ENCODE peak calls at places on chromosomes 6 and 20, in eight cellular contexts. K, V, E, M, P, C, T and F are unnamed samples. For H3K36me3, the result is how much of the 10 kb centered on the place peaks cover.

GRCh38 chr6:96917098-96917497 is 7.4 kb upstream of the KLHL32 start:
- DNase-seq in K (no peak), V (no peak), E (no peak), M (no peak), P (no peak), C (no peak), T (no peak), F (no peak)

GRCh38 chr6:48658910-48659309 is 547.9 kb upstream of the PTCHD4 start:
- DNase-seq in K (no peak), V (no peak), E (no peak), M (no peak), P (no peak), C (no peak), T (no peak), F (no peak)

GRCh38 chr6:42021847-42022754 is 28.2 kb upstream of the TAF8 start:
- DNase-seq in K (peak), V (no peak), E (no peak), M (no peak), P (no peak), C (no peak), T (no peak), F (no peak)

GRCh38 chr6:132813173-132813856 is 1.1 kb upstream of the RPS12 start:
- DNase-seq in K (peak), V (peak), E (peak), M (peak), P (peak), C (peak), T (no peak), F (peak)

GRCh38 chr6:105836889-105837288 is 249.2 kb upstream of the PRDM1 start:
- DNase-seq in K (no peak), V (no peak), E (no peak), M (no peak), P (no peak), C (no peak), T (no peak), F (no peak)

GRCh38 chr6:137013738-137014602 is 30.8 kb downstream of the IL20RA start:
- DNase-seq in K (peak), V (peak), E (no peak), M (no peak), P (peak), C (peak), T (no peak), F (no peak)

GRCh38 chr20:9015984-9016324 is 52.9 kb upstream of the PLCB4 start:
- DNase-seq in K (peak), V (peak), E (no peak), M (peak), P (no peak), C (no peak), T (no peak), F (no peak)

GRCh38 chr6:3253597-3253961 is 5.2 kb upstream of the PSMG4 start:
- DNase-seq in K (no peak), V (no peak), E (no peak), M (no peak), P (no peak), C (no peak), T (no peak), F (no peak)

GRCh38 chr20:63054103-63054474 is 47.3 kb upstream of the BHLHE23 start:
- DNase-seq in K (no peak), V (no peak), E (peak), M (no peak), P (no peak), C (no peak), T (no peak), F (no peak)

GRCh38 chr20:25226433-25227316 is 21.2 kb upstream of the PYGB start:
- DNase-seq in K (no peak), V (no peak), E (peak), M (no peak), P (no peak), C (peak), T (no peak), F (peak)

GRCh38 chr6:90941885-90942284 is 355.0 kb upstream of the MAP3K7 start:
- DNase-seq in K (no peak), V (no peak), E (no peak), M (no peak), P (no peak), C (no peak), T (no peak), F (no peak)

GRCh38 chr6:156533860-156534580 is 243.2 kb upstream of the ARID1B start:
- DNase-seq in K (no peak), V (peak), E (no peak), M (no peak), P (no peak), C (no peak), T (no peak), F (no peak)

GRCh38 chr6:13848553-13849150 is 34.3 kb upstream of the MCUR1 start:
- DNase-seq in K (no peak), V (no peak), E (no peak), M (no peak), P (peak), C (no peak), T (no peak), F (no peak)

GRCh38 chr6:137097057-137097456 is 52.3 kb upstream of the IL20RA start:
- DNase-seq in K (no peak), V (no peak), E (no peak), M (no peak), P (no peak), C (no peak), T (no peak), F (no peak)

GRCh38 chr6:108518714-108519576 is 41.8 kb upstream of the FOXO3 start:
- DNase-seq in K (peak), V (peak), E (no peak), M (peak), P (no peak), C (no peak), T (no peak), F (no peak)

GRCh38 chr20:58438970-58439808 is 50.2 kb downstream of the VAPB start:
- DNase-seq in K (no peak), V (no peak), E (no peak), M (no peak), P (no peak), C (no peak), T (no peak), F (no peak)

GRCh38 chr20:36384022-36384619 is 78.0 kb downstream of the DLGAP4 start:
- DNase-seq in K (peak), V (peak), E (no peak), M (peak), P (peak), C (no peak), T (no peak), F (no peak)

GRCh38 chr6:38021029-38021428 is 201.5 kb downstream of the ZFAND3 start:
- DNase-seq in K (no peak), V (no peak), E (no peak), M (no peak), P (no peak), C (no peak), T (no peak), F (no peak)

GRCh38 chr6:14459315-14459714 is 341.7 kb downstream of the CD83 start:
- DNase-seq in K (no peak), V (no peak), E (no peak), M (no peak), P (no peak), C (no peak), T (no peak), F (no peak)

GRCh38 chr6:43572015-43572414 is 3.8 kb downstream of the XPO5 start:
- DNase-seq in K (no peak), V (no peak), E (no peak), M (no peak), P (no peak), C (no peak), T (no peak), F (no peak)

GRCh38 chr6:43575772-43576551 is at the start of the genes POLH and XPO5:
- DNase-seq in K (peak), V (peak), E (peak), M (peak), P (peak), C (peak), T (peak), F (peak)

GRCh38 chr6:43575105-43575771 is 600 bp downstream of the XPO5 start:
- DNase-seq in K (peak), V (peak), E (peak), M (peak), P (peak), C (no peak), T (no peak), F (no peak)

DNA sequence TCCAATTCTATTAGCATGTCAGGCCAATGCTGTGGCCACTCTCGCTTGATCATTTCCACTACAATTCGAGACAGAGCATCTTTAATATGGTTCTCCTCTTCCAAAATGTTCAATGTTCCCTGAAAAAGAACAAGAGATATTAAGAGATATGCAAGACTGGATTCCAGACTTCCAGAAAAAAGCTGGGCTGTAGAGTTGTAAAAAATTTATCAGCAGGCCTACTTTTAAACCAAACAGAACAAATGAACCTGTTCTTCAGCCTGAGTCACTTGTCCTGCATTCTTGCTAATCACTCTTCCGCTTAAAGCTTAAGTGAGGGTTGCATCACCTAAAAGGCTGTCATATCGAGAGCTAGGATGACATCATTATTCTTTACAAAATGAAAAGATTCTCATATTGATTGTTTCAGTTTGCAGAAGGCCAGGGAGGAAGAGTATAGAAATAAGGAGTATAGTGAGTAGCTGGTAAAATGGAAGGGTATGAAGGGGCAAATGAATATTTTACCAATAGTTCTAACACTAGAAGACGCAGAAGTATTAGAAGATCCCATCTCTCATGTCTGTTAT is 4.9 kb downstream of the XPO5 start:
- DNase-seq in K (no peak), V (no peak), E (no peak), M (no peak), P (no peak), C (no peak), T (no peak), F (no peak)
- H3K36me3 ChIP-seq in K (half or more), V (under half), E (half or more), M (half or more), P (under half), C (under half), T (half or more), F (under half)

GRCh38 chr6:73309784-73310502 is 44.1 kb downstream of the DPPA5 start:
- DNase-seq in K (peak), V (peak), E (peak), M (peak), P (peak), C (peak), T (no peak), F (no peak)
- H3K27ac ChIP-seq in K (no peak), V (no peak), E (peak), M (no peak), P (no peak), C (peak), T (no peak), F (no peak)

DNA sequence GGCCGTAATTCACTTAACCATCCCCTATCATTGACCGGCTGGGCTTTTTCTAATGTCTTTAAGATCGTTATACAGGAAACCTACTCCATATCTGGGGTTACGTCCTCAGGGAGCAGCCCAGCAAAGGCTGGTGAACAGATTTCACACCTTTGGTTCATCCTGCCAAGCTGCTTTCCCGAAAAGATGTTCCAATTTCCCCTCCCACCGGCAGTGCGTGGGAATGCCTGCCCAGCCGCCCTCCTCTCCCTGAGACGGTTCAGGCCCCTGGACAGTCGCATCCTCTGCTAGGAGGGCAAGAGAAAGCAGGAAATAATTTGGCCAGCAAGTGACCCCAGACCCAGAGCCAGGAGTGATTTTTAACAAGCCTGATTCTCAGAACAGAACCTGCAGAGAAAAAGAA is 16.3 kb downstream of the SIRPA start:
- DNase-seq in K (no peak), V (no peak), E (no peak), M (no peak), P (no peak), C (no peak), T (no peak), F (no peak)
- H3K36me3 ChIP-seq in K (under half), V (under half), E (under half), M (under half), P (under half), C (under half), T (under half), F (under half)

GRCh38 chr20:49136817-49137571 is 51.1 kb downstream of the STAU1 start:
- DNase-seq in K (no peak), V (no peak), E (no peak), M (no peak), P (no peak), C (no peak), T (no peak), F (no peak)

GRCh38 chr20:49140411-49140810 is 47.7 kb downstream of the STAU1 start:
- DNase-seq in K (no peak), V (no peak), E (no peak), M (no peak), P (no peak), C (no peak), T (no peak), F (no peak)

GRCh38 chr20:49140834-49141233 is 47.3 kb downstream of the STAU1 start:
- DNase-seq in K (no peak), V (no peak), E (no peak), M (no peak), P (no peak), C (no peak), T (no peak), F (no peak)

GRCh38 chr20:49133571-49133970 is 54.6 kb downstream of the STAU1 start:
- DNase-seq in K (peak), V (no peak), E (no peak), M (no peak), P (no peak), C (no peak), T (no peak), F (no peak)

DNA sequence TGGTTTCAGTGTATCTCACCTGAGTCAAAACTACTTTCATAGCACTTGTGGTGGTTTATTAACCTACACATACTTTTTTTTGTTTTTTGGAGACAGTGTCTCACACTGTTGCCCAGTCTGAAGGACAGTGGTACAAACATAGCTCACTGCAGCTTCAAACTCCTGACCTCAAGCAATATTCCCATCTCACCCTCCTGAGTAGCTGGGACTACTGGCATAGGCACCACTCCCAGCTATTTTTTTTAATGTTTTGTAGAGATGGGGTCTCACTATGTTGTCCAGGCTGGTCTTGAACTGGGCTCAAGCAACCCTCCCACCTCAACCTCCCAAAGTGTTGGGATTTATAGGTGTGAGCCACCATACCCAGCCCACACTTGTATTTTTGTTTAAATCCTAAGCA is 49.7 kb downstream of the STAU1 start:
- DNase-seq in K (no peak), V (no peak), E (no peak), M (no peak), P (no peak), C (no peak), T (no peak), F (no peak)
- H3K27ac ChIP-seq in K (no peak), V (no peak), E (no peak), M (no peak), P (no peak), C (no peak), T (no peak), F (no peak)

DNA sequence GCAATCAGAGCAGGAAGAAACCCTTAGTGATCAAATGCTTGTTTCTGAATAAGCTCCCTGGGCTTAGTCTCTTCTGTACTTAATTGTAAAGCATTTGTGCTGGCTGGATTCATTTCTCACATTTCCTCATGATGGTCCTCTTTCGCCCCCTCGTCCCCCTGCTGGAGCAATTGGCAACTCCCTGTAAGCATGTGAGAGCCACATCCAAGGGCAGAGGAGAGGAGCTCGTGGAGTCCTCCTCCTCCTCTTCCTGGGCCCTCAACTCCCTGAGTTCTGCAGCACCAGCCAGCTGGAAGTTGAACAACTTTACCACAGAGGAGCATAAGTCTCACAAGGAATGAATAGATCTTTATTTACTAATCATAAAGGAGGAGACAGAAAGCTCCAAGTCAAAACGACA is 12.6 kb downstream of the ANKEF1 start:
- DNase-seq in K (peak), V (peak), E (no peak), M (peak), P (peak), C (no peak), T (no peak), F (no peak)
- H3K36me3 ChIP-seq in K (under half), V (under half), E (under half), M (under half), P (under half), C (under half), T (under half), F (under half)

DNA sequence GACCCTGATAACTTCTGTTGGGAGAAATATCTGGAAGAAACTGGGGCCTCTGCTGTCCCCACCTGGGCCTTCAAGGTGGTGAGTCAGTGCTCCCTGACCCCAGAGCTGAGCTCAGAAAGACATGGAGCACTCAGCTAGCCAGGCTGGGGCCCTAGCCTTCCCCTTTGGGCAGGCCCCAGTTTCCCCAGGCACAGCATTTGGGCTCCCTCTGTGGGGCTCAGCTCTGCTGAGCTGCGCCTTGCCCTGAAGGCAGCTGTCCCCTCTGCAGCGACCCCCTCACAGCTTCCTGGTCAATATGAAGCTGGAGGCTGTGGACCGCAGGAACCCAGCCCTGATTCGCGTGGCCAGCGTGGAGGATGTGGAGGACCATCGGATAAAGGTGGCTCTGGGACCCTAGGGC is 24.8 kb upstream of the SGK2 start:
- DNase-seq in K (no peak), V (no peak), E (no peak), M (no peak), P (no peak), C (no peak), T (no peak), F (no peak)
- H3K27ac ChIP-seq in K (no peak), V (no peak), E (no peak), M (no peak), P (no peak), C (no peak), T (no peak), F (no peak)

DNA sequence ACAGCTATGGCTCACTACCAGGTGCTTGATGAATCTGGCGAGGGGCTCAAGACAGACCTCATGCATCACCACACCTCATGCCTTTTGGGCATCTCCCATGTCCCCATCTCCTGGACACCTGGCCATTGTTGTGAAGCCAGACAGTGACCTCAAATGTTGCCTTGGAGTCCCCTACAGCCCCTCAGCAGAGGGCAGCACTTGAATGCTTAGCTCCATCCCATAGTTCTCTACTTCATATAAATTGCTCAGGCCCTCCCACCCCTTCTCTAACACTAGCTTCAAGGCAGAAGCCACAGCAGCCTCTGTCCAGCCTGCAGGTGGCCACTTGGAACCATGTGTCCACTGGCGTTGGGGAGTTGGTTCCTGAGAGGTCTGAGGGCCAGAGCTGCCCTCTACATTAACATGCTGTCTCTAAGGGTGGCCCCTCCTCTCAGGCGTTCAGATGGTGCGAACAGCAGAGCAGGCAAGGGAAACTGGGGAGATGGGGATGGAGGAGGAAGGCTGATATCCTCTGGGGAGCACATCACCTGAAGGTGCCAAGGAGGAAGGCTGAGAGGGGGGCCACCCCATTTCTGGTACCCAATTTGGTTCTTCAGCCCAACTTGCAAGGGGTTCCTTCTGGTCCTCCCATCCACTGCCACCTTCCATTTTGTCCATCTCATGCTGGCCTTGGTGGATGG is 31.3 kb downstream of the MOCS1 start:
- DNase-seq in K (no peak), V (no peak), E (no peak), M (no peak), P (no peak), C (no peak), T (no peak), F (no peak)
- H3K36me3 ChIP-seq in K (under half), V (under half), E (half or more), M (under half), P (under half), C (under half), T (half or more), F (under half)

DNA sequence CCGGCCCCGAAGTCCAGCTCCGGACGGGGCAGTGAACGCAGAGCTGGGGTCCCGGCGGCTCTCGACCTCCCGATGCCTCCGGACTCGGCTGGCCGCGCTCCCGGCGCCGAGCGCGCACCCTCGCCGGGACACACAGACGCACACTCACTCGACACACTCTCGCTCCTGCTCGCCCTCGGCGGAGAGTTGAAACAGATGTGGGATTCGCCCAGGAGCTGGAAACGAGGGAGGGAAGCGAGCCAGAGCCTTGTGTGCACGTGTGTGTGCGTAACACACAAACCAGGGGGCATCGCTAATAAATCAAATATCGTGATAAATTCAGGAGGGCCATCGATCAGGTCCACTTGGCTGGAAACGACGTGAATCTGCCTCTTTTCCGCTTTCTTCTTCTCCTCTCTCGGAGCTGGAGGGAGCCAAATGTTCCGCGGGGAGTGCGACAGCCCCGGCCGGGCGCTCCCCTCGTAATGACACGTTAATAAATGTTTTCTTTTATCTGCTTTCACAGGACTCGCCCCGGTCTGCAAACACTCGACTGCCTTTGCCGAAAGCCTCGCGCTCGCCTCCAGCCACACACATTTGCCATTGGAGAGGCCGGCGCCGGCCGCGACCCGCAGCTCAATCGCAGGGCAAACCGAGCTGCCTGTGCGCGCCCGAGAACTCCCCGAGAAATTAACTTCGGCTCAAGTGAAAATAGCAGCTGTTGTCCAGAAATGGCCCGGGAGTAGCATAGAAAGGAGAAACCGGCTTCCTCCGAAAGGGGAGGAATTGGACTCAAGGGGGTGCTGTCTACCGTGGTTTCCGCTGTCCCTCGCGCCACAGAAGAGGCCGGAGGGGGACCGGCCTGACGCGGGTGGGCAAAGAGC is 850 bp upstream of the SULF2 start:
- DNase-seq in K (peak), V (peak), E (no peak), M (peak), P (peak), C (peak), T (peak), F (peak)
- H3K27ac ChIP-seq in K (no peak), V (no peak), E (peak), M (no peak), P (no peak), C (peak), T (peak), F (peak)

GRCh38 chr20:59848182-59848581 is 85.3 kb downstream of the SYCP2 start:
- DNase-seq in K (no peak), V (no peak), E (no peak), M (no peak), P (no peak), C (no peak), T (no peak), F (no peak)
- H3K36me3 ChIP-seq in K (under half), V (under half), E (under half), M (under half), P (under half), C (under half), T (under half), F (under half)